ENCODE peak calls at places on chromosomes 11 and 22, in five cellular contexts. E is H9; H is activated CD8-positive, alpha-beta memory T cell treated with anti-CD3 and anti-CD28 coated beads, Interleukin-2, amount 50 U/mL, for 48 hours; N is GM20000; I is NCI-H524 treated with DMSO at 0.1 percent for 48 hours. G is an unnamed sample.

GRCh38 chr22:24175160-24175808 is 6.0 kb upstream of the SUSD2 start:
- DNase-seq in I (peak), H (peak), N (peak), E (peak), G (peak)

GRCh38 chr11:26572770-26573402 is 823 bp upstream of the MUC15 start:
- DNase-seq in E (no peak), N (no peak), H (no peak), I (no peak), G (no peak)

GRCh38 chr11:34240150-34240494 is 117.7 kb downstream of the ABTB2 start:
- DNase-seq in N (no peak), H (no peak), E (no peak), I (no peak), G (no peak)

GRCh38 chr11:65314501-65315203 is at the start of gene CDC42EP2:
- DNase-seq in N (peak), I (no peak), E (peak), H (peak), G (peak)

GRCh38 chr11:367956-368413 is 1.3 kb upstream of the B4GALNT4 start:
- DNase-seq in E (no peak), I (no peak), N (no peak), H (no peak), G (no peak)

GRCh38 chr11:121467965-121468364 is 15.2 kb upstream of the SORL1-AS1 start:
- DNase-seq in H (peak), N (peak), E (no peak), I (peak), G (no peak)

GRCh38 chr11:118060879-118061278 is 16.0 kb upstream of the TMPRSS4 start:
- DNase-seq in E (no peak), I (no peak), H (no peak), N (no peak), G (peak)

GRCh38 chr11:107705027-107705426 is 6.8 kb downstream of the SLN start:
- DNase-seq in I (no peak), E (no peak), H (no peak), N (no peak), G (peak)

GRCh38 chr11:10208045-10208674 is 85.9 kb downstream of the SBF2 start:
- DNase-seq in H (no peak), I (peak), E (no peak), N (peak), G (no peak)

GRCh38 chr22:38505595-38506117 is 455 bp downstream of the DDX17 start:
- DNase-seq in H (no peak), N (peak), E (no peak), I (no peak), G (peak)

GRCh38 chr22:46638601-46639431 is 18.6 kb downstream of the GRAMD4 start:
- DNase-seq in I (no peak), H (no peak), N (no peak), E (no peak), G (no peak)

GRCh38 chr11:28140689-28141455 is 32.7 kb downstream of the METTL15 start:
- DNase-seq in H (no peak), E (no peak), I (no peak), N (no peak), G (no peak)

GRCh38 chr11:20158597-20159257 is 1.5 kb downstream of the DBX1 start:
- DNase-seq in E (peak), H (no peak), N (peak), I (no peak), G (no peak)

GRCh38 chr11:126968915-126969314 is 31.7 kb downstream of the KIRREL3 start:
- DNase-seq in N (no peak), E (peak), H (no peak), I (no peak), G (no peak)

GRCh38 chr11:34680206-34680605 is 59.3 kb downstream of the EHF start:
- DNase-seq in I (no peak), E (no peak), H (no peak), N (no peak), G (no peak)